ENCODE peak calls at places on chromosomes 16 and 17, in eight cellular contexts. N is A549, Q is GM12878, K is K562, J is endothelial cell of umbilical vein, U is HCT116, T is H1, Z is HepG2. H is an unnamed sample.
A peak's percentile ranks its signal among the peaks of the same experiment; 100 is the strongest.

GRCh38 chr16:23125277-23125676 is 24.0 kb downstream of the USP31 start:
- DNase-seq in N (no peak), T (no peak), K (no peak), Q (no peak), U (no peak), Z (no peak), J (peak; percentile 65), H (no peak)

GRCh38 chr17:39634384-39634871 is 2.5 kb upstream of the STARD3 start:
- DNase-seq in N (peak; percentile 85), Z (no peak), Q (no peak), J (peak; percentile 47), T (no peak), K (peak; percentile 62), U (no peak), H (peak; percentile 65)

GRCh38 chr16:54935411-54936085 is 4.9 kb downstream of the IRX5 start:
- DNase-seq in T (no peak), N (no peak), Z (no peak), Q (no peak), J (peak; percentile 11), U (no peak), K (no peak), H (no peak)

GRCh38 chr17:5249615-5250014 is 15.0 kb upstream of the SCIMP start:
- DNase-seq in T (peak; percentile 66), K (peak; percentile 55), U (peak; percentile 72), N (peak; percentile 83), J (peak; percentile 75), Q (no peak), Z (peak; percentile 71), H (peak; percentile 83)

GRCh38 chr17:38898291-38898679 is 27.1 kb upstream of the LASP1NB start:
- DNase-seq in N (no peak), U (no peak), T (no peak), K (no peak), Q (no peak), Z (no peak), J (no peak), H (peak; percentile 61)

GRCh38 chr16:873243-873661 is 72.7 kb upstream of the GNG13 start:
- DNase-seq in U (no peak), K (no peak), J (no peak), N (no peak), T (no peak), Q (no peak), Z (no peak), H (no peak)

GRCh38 chr16:74309789-74310781 is 13.5 kb downstream of the PSMD7 start:
- DNase-seq in K (peak; percentile 48), T (no peak), Z (peak; percentile 62), U (peak; percentile 41), Q (no peak), N (peak; percentile 57), J (peak; percentile 49), H (peak; percentile 66)

GRCh38 chr17:36463916-36464764 is 22.3 kb upstream of the ZNHIT3 start:
- DNase-seq in J (peak; percentile 45), U (peak; percentile 47), Z (peak; percentile 45), K (peak; percentile 91), T (peak; percentile 95), N (peak; percentile 74), Q (no peak), H (peak; percentile 83)

GRCh38 chr17:61205931-61206330 is 193.7 kb upstream of the TBX2 start:
- DNase-seq in T (no peak), Q (no peak), J (no peak), Z (no peak), U (no peak), N (no peak), K (no peak), H (no peak)

GRCh38 chr16:16073884-16074781 is 124.7 kb downstream of the ABCC1 start:
- DNase-seq in U (no peak), Q (no peak), Z (peak; percentile 58), T (peak; percentile 56), K (no peak), J (no peak), N (peak; percentile 23), H (peak; percentile 96)

GRCh38 chr17:1785925-1786324 is 24.1 kb downstream of the SERPINF1 start:
- DNase-seq in K (no peak), Q (no peak), T (no peak), N (no peak), J (no peak), Z (no peak), U (no peak), H (no peak)

GRCh38 chr17:58320570-58321323 is 7.8 kb downstream of the TSPOAP1 start:
- DNase-seq in Z (no peak), N (no peak), J (no peak), K (no peak), T (no peak), U (no peak), Q (no peak), H (no peak)

GRCh38 chr16:56551796-56552738 is 12.8 kb upstream of the MT4 start:
- DNase-seq in U (no peak), Z (peak; percentile 84), K (no peak), Q (no peak), J (no peak), N (no peak), T (no peak), H (peak; percentile 11)

GRCh38 chr17:82536220-82537201 is 17.0 kb downstream of the FOXK2 start:
- DNase-seq in Q (no peak), J (peak; percentile 97), U (no peak), N (no peak), K (no peak), Z (no peak), T (no peak), H (no peak)

GRCh38 chr16:17836868-17837602 is 366.3 kb upstream of the XYLT1 start:
- DNase-seq in Q (no peak), Z (peak; percentile 18), K (no peak), U (peak; percentile 54), T (peak; percentile 57), J (no peak), N (peak; percentile 21), H (peak; percentile 31)

GRCh38 chr16:77584205-77584859 is 138.0 kb upstream of the NUDT7 start:
- DNase-seq in Z (peak; percentile 44), U (peak; percentile 46), K (peak; percentile 41), J (peak; percentile 89), N (peak; percentile 43), T (peak; percentile 59), Q (no peak), H (peak; percentile 70)

GRCh38 chr17:1000597-1001490 is 3.9 kb downstream of the TIMM22 start:
- DNase-seq in J (peak; percentile 87), N (no peak), U (no peak), T (no peak), Z (peak; percentile 56), Q (no peak), K (no peak), H (no peak)

DNA sequence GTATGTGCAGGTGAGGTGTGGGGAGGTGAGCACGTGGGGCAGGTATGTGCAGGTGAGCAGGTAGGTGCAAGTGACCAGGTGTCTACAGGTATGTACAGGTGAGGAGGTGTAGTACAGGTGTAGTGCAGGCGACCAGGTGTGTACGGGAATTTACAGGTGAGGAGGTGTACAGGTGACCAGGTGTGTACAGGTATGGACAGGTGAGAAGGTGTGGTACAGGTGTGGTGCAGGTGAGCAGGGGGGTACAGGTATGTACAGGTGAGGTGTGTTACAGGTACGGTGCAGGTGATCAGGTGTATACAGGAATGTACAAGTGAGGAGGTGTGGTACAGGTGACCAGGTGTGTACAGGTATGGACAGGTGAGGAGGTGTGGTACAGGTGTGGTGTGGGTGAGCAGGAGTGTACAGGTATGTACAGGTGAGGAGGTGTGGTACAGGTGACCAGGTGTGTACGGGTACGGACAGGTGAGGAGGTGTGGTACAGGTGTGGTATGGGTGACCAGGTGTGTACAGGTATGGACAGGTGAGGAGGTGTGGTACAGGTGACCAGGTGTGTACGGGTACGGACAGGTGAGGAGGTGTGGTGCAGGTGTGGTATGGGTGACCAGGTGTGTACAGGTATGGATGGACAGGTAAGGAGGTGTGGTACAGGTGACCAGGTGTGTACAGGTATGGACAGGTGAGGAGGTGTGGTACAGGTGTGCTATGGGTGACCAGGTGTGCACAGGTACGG is 12.8 kb upstream of the DBNDD1 start:
- DNase-seq in Z (no peak), J (peak; percentile 42), T (no peak), K (peak; percentile 35), U (no peak), N (no peak), Q (no peak), H (peak; percentile 53)
- TF ChIP-seq POLR2A in Z (no peak), J (no peak), T (no peak), K (no peak), U (no peak), N (no peak), Q (no peak), H (no peak)

GRCh38 chr16:70801611-70802010 is 653 bp upstream of the VAC14 start:
- DNase-seq in N (no peak), Z (no peak), T (no peak), Q (no peak), K (no peak), J (no peak), U (no peak), H (no peak)
- TF ChIP-seq MAX in N (no peak), Z (no peak), T (no peak), Q (no peak), K (no peak), J (no peak), U (no peak), H (no peak)

GRCh38 chr16:79962962-79963361 is 362.4 kb upstream of the MAF start:
- DNase-seq in K (no peak), J (no peak), U (no peak), N (no peak), Z (no peak), Q (no peak), T (no peak), H (no peak)
- TF ChIP-seq CTCF in K (no peak), J (no peak), U (no peak), N (no peak), Z (no peak), Q (no peak), T (no peak), H (no peak)

DNA sequence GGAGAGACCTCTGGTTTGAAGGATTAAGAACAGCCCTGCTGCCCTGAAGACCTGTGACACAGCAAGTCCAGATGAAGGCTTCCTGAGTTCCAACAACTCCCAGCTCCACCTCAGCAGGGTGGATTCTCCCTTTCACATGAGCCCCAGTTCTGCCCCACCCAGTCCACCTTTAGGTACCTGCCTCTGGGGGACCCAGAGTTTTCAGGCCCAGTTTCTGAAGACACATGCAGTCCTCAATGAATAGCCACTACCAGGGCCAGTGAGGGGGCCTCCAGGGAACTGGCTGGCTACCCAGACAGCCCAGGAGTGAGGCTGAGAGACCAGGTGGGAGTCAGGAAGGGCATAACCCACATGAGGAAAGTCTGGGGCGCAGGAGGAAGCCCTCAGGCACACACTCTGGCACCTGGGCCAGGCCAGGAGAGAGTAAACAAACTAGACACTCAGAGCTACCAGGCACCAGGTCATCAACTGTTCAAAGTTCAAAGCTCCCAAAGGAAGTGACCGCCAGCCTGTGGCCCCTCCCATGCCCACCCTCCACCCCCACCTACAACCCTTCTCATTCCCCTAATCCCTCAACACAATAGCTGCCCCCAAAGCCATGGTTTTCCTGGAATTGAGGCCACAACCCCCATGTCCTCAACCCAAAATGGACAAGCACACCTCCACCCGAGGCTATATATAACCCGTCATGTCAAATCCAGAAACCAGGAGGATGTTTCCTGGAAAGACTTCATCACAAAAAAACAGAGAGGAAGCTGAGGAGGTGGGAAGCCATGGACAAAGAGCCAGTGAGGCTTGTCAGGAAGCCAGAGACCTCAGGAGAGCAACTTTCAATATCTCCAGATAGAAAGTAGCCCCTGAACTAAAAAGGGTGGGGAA is 2.1 kb downstream of the MYO18A start:
- DNase-seq in Z (peak; percentile 92), T (no peak), U (no peak), Q (no peak), N (peak; percentile 54), K (peak; percentile 83), J (no peak), H (no peak)
- TF ChIP-seq POLR2A in Z (peak; percentile 76), T (no peak), U (no peak), Q (no peak), N (no peak), K (no peak), J (no peak), H (no peak)

GRCh38 chr16:67966549-67967182 is 1.8 kb downstream of the SLC12A4 start:
- DNase-seq in N (no peak), U (peak; percentile 24), T (no peak), Z (peak; percentile 65), J (peak; percentile 29), Q (no peak), K (peak; percentile 58), H (peak; percentile 59)
- TF ChIP-seq MAX in N (no peak), U (no peak), T (no peak), Z (peak; percentile 20), J (no peak), Q (no peak), K (no peak), H (no peak)